ENCODE peak calls at places on chromosomes 6 and 20, in four cellular contexts. K is H9, Z is T-cell, R is AG10803. N is an unnamed sample.

GRCh38 chr6:52020961-52021570 is 66.3 kb downstream of the PKHD1 start:
- DNase-seq in K (no peak), Z (no peak), R (peak), N (no peak)

GRCh38 chr6:44275749-44276648 is 5.7 kb downstream of the TMEM151B start:
- DNase-seq in K (peak), Z (no peak), R (no peak), N (no peak)

GRCh38 chr20:10986586-10986985 is 312.8 kb upstream of the JAG1 start:
- DNase-seq in K (no peak), Z (no peak), R (peak), N (no peak)

GRCh38 chr20:24617080-24617432 is 147.6 kb downstream of the SYNDIG1 start:
- DNase-seq in K (no peak), Z (no peak), R (no peak), N (no peak)

GRCh38 chr6:40328988-40329545 is 258.1 kb downstream of the LRFN2 start:
- DNase-seq in K (peak), Z (no peak), R (no peak), N (no peak)

GRCh38 chr20:8930691-8931090 is 138.2 kb upstream of the PLCB4 start:
- DNase-seq in K (no peak), Z (no peak), R (peak), N (no peak)

GRCh38 chr6:112503210-112503609 is 156.1 kb downstream of the RFPL4B start:
- DNase-seq in K (no peak), Z (no peak), R (no peak), N (no peak)

GRCh38 chr6:136772685-136773472 is 19.4 kb downstream of the MAP3K5 start:
- DNase-seq in K (peak), Z (no peak), R (no peak), N (no peak)

GRCh38 chr20:51220293-51220706 is 197.4 kb upstream of the KCNG1 start:
- DNase-seq in K (peak), Z (peak), R (no peak), N (peak)

GRCh38 chr20:59178983-59179595 is 15.5 kb downstream of the ZNF831 start:
- DNase-seq in K (no peak), Z (no peak), R (no peak), N (no peak)

GRCh38 chr6:139060332-139060731 is 31.8 kb downstream of the ABRACL start:
- DNase-seq in K (no peak), Z (no peak), R (peak), N (no peak)

GRCh38 chr6:816510-817084 is 123.7 kb upstream of the EXOC2 start:
- DNase-seq in K (no peak), Z (no peak), R (no peak), N (no peak)

GRCh38 chr6:56445818-56446217 is 196.9 kb downstream of the DST start:
- DNase-seq in K (no peak), Z (no peak), R (peak), N (no peak)

N was measured in CD4-positive, alpha-beta T cell.